ENCODE peak calls at places on chromosomes 3 and 15, in nine cellular contexts. C is B cell; Z is IMR-90; I is LHCN-M2; D is ureter; U is CD4-positive, CD25-positive, alpha-beta regulatory T cell; L is OCI-LY7; F is A549; W is heart left ventricle. A is an unnamed sample.

GRCh38 chr3:20225769-20226168 is 39.8 kb upstream of the SGO1 start:
- DNase-seq in U (no peak), Z (peak), D (no peak), L (peak), I (peak), W (no peak), C (peak), F (peak), A (no peak)

GRCh38 chr3:49553320-49553689 is 972 bp upstream of the BSN start:
- DNase-seq in W (no peak), C (no peak), I (peak), F (no peak), U (no peak), L (no peak), D (no peak), Z (peak), A (no peak)

GRCh38 chr3:166713787-166714186 is 666.3 kb downstream of the ZBBX start:
- DNase-seq in W (no peak), F (no peak), C (no peak), D (no peak), L (no peak), I (no peak), U (no peak), Z (no peak), A (no peak)

GRCh38 chr15:46956456-46956855 is 760.8 kb upstream of the SEMA6D start:
- DNase-seq in U (no peak), W (peak), D (no peak), C (no peak), L (no peak), Z (no peak), F (no peak), I (no peak), A (no peak)

GRCh38 chr3:114214542-114215341 is 22.6 kb downstream of the ZNF80 start:
- DNase-seq in F (no peak), Z (no peak), C (peak), W (no peak), I (no peak), D (no peak), L (peak), U (peak), A (no peak)

GRCh38 chr3:192986399-192986798 is 68.7 kb upstream of the MB21D2 start:
- DNase-seq in L (no peak), W (no peak), C (no peak), U (no peak), Z (no peak), D (no peak), I (peak), F (no peak), A (no peak)

GRCh38 chr3:170614214-170614966 is 28.5 kb upstream of the SLC7A14 start:
- DNase-seq in I (peak), L (no peak), Z (peak), F (peak), D (peak), W (peak), C (no peak), U (no peak), A (no peak)

GRCh38 chr3:194536883-194537637 is 50.3 kb upstream of the ATP13A3 start:
- DNase-seq in D (peak), L (no peak), U (no peak), C (no peak), I (peak), F (peak), Z (peak), W (peak), A (no peak)

GRCh38 chr3:186938716-186939115 is 8.4 kb downstream of the ST6GAL1 start:
- DNase-seq in F (no peak), I (no peak), D (no peak), L (no peak), U (no peak), W (peak), Z (peak), C (no peak), A (no peak)

GRCh38 chr3:156171517-156172267 is 51.3 kb downstream of the KCNAB1 start:
- DNase-seq in D (no peak), I (no peak), W (no peak), C (no peak), F (no peak), L (no peak), Z (no peak), U (no peak), A (no peak)

GRCh38 chr3:57917611-57918010 is 90.6 kb upstream of the FLNB start:
- DNase-seq in W (no peak), F (no peak), L (no peak), U (no peak), I (peak), D (no peak), C (no peak), Z (no peak), A (no peak)

GRCh38 chr3:179732661-179733348 is 80.0 kb downstream of the USP13 start:
- DNase-seq in W (peak), U (no peak), F (no peak), Z (no peak), I (peak), L (no peak), D (no peak), C (no peak), A (no peak)

GRCh38 chr3:43014990-43015389 is 35.9 kb downstream of the GASK1A start:
- DNase-seq in Z (no peak), I (no peak), W (no peak), F (no peak), D (no peak), C (no peak), U (peak), L (no peak), A (no peak)

GRCh38 chr3:134066539-134067310 is 37.0 kb upstream of the SLCO2A1 start:
- DNase-seq in C (no peak), Z (no peak), I (no peak), U (no peak), L (no peak), F (no peak), D (peak), W (no peak), A (no peak)

GRCh38 chr3:151386063-151386462 is 1.5 kb upstream of the P2RY12 start:
- DNase-seq in L (no peak), Z (no peak), C (no peak), D (no peak), W (no peak), I (no peak), U (no peak), F (no peak), A (no peak)

GRCh38 chr3:42148982-42149432 is 57.9 kb downstream of the TRAK1 start:
- DNase-seq in Z (peak), L (no peak), I (peak), U (no peak), D (peak), W (peak), C (no peak), F (peak), A (no peak)

GRCh38 chr15:73908030-73908821 is 18.0 kb upstream of the LOXL1 start:
- DNase-seq in L (peak), F (peak), D (peak), W (peak), U (peak), C (peak), Z (peak), I (peak), A (peak)

GRCh38 chr15:94026458-94026967 is 204.8 kb upstream of the MCTP2 start:
- DNase-seq in Z (peak), D (no peak), L (no peak), C (no peak), U (no peak), W (no peak), F (no peak), I (no peak), A (no peak)

GRCh38 chr3:21750291-21750690 is 719 bp downstream of the ZNF385D start:
- DNase-seq in F (no peak), Z (peak), L (no peak), I (peak), U (no peak), C (no peak), W (no peak), D (no peak), A (no peak)

GRCh38 chr15:50017522-50017921 is 101.5 kb downstream of the ATP8B4 start:
- DNase-seq in D (no peak), C (no peak), W (no peak), L (no peak), I (peak), Z (no peak), F (no peak), U (no peak), A (no peak)

GRCh38 chr3:16103472-16103871 is 71.0 kb upstream of the GALNT15 start:
- DNase-seq in Z (peak), C (no peak), F (no peak), W (no peak), D (no peak), I (peak), L (no peak), U (no peak), A (no peak)

GRCh38 chr15:98734472-98735284 is 86.3 kb downstream of the IGF1R start:
- DNase-seq in U (no peak), W (no peak), F (no peak), I (no peak), C (no peak), L (no peak), Z (peak), D (no peak), A (no peak)

GRCh38 chr3:149367021-149367840 is 10.2 kb downstream of the TM4SF1 start:
- DNase-seq in F (peak), Z (peak), U (no peak), I (peak), C (no peak), L (no peak), D (no peak), W (no peak), A (no peak)

GRCh38 chr3:179088306-179088705 is 16.7 kb upstream of the ZMAT3 start:
- DNase-seq in I (no peak), W (no peak), D (no peak), Z (no peak), C (no peak), U (no peak), F (peak), L (peak), A (no peak)

GRCh38 chr3:191338177-191338488 is 7.8 kb upstream of the UTS2B start:
- DNase-seq in C (no peak), U (no peak), Z (no peak), F (no peak), W (no peak), D (no peak), L (no peak), I (no peak), A (no peak)

GRCh38 chr15:100194955-100195354 is 146.8 kb downstream of the ADAMTS17 start:
- DNase-seq in Z (no peak), F (no peak), D (no peak), U (no peak), I (no peak), W (no peak), C (no peak), L (no peak), A (no peak)

GRCh38 chr15:40291088-40291574 is 8.3 kb upstream of the ANKRD63 start:
- DNase-seq in L (no peak), I (peak), F (peak), Z (peak), W (no peak), U (no peak), C (no peak), D (no peak), A (no peak)

GRCh38 chr15:32677238-32677750 is 35.8 kb downstream of the SCG5 start:
- DNase-seq in D (no peak), W (no peak), L (no peak), I (peak), U (no peak), C (no peak), Z (no peak), F (peak), A (no peak)

GRCh38 chr15:83598031-83598430 is 55.9 kb upstream of the ADAMTSL3 start:
- DNase-seq in F (no peak), D (no peak), L (no peak), W (no peak), U (no peak), I (no peak), C (no peak), Z (no peak), A (no peak)

GRCh38 chr3:53089511-53089910 is 40.7 kb downstream of the RFT1 start:
- DNase-seq in Z (no peak), C (no peak), I (no peak), D (peak), L (no peak), U (no peak), F (no peak), W (peak), A (no peak)

GRCh38 chr15:58535337-58535736 is 103.5 kb downstream of the LIPC start:
- DNase-seq in Z (no peak), F (no peak), I (no peak), L (no peak), U (no peak), W (no peak), C (no peak), D (no peak), A (no peak)